ENCODE peak calls at places on chromosome 19, in five cellular contexts. One of them, this sample, is unnamed.

GRCh38 chr19:29749450-29749849 is 34.4 kb upstream of the C19orf12 start:
- DNase-seq in tibial nerve: no peak
- DNase-seq in heart left ventricle: no peak
- DNase-seq in IMR-90: no peak
- DNase-seq in A549: no peak
- DNase-seq in this sample: no peak

GRCh38 chr19:14476663-14477401 is 1.7 kb upstream of the PTGER1 start:
- DNase-seq in A549: peak
- DNase-seq in IMR-90: peak
- DNase-seq in tibial nerve: peak
- DNase-seq in heart left ventricle: no peak
- DNase-seq in this sample: peak

GRCh38 chr19:28977826-28978225 is 235.1 kb downstream of the UQCRFS1 start:
- DNase-seq in A549: no peak
- DNase-seq in tibial nerve: no peak
- DNase-seq in heart left ventricle: no peak
- DNase-seq in IMR-90: no peak
- DNase-seq in this sample: no peak

GRCh38 chr19:31449379-31449778 is 100.1 kb upstream of the TSHZ3 start:
- DNase-seq in tibial nerve: no peak
- DNase-seq in IMR-90: no peak
- DNase-seq in A549: no peak
- DNase-seq in heart left ventricle: no peak
- DNase-seq in this sample: no peak

GRCh38 chr19:15122331-15123030 is 15.3 kb downstream of the SYDE1 start:
- DNase-seq in tibial nerve: no peak
- DNase-seq in IMR-90: no peak
- DNase-seq in heart left ventricle: peak
- DNase-seq in A549: no peak
- DNase-seq in this sample: no peak

GRCh38 chr19:19597809-19598306 is 20.6 kb downstream of the PBX4 start:
- DNase-seq in IMR-90: no peak
- DNase-seq in tibial nerve: no peak
- DNase-seq in heart left ventricle: no peak
- DNase-seq in A549: no peak
- DNase-seq in this sample: no peak

GRCh38 chr19:14505488-14506239 is 9.7 kb upstream of the GIPC1 start:
- DNase-seq in tibial nerve: no peak
- DNase-seq in heart left ventricle: no peak
- DNase-seq in A549: peak
- DNase-seq in IMR-90: peak
- DNase-seq in this sample: peak

GRCh38 chr19:30593975-30594925 is 222.1 kb downstream of the ZNF536 start:
- DNase-seq in IMR-90: no peak
- DNase-seq in tibial nerve: no peak
- DNase-seq in A549: no peak
- DNase-seq in heart left ventricle: no peak
- DNase-seq in this sample: peak

GRCh38 chr19:44236384-44236783 is 23.3 kb upstream of the ZNF233 start:
- DNase-seq in heart left ventricle: no peak
- DNase-seq in IMR-90: no peak
- DNase-seq in A549: no peak
- DNase-seq in tibial nerve: no peak
- DNase-seq in this sample: no peak

GRCh38 chr19:57338798-57339378 is 12.2 kb upstream of the ZNF304 start:
- DNase-seq in A549: no peak
- DNase-seq in tibial nerve: no peak
- DNase-seq in heart left ventricle: peak
- DNase-seq in IMR-90: peak
- DNase-seq in this sample: no peak

GRCh38 chr19:15869109-15869555 is 28.7 kb downstream of the CYP4F2 start:
- DNase-seq in tibial nerve: peak
- DNase-seq in A549: peak
- DNase-seq in IMR-90: no peak
- DNase-seq in heart left ventricle: no peak
- DNase-seq in this sample: no peak

GRCh38 chr19:9836021-9836420 is 903 bp downstream of the PIN1 start:
- DNase-seq in A549: no peak
- DNase-seq in heart left ventricle: no peak
- DNase-seq in IMR-90: peak
- DNase-seq in tibial nerve: no peak
- DNase-seq in this sample: no peak

GRCh38 chr19:15187026-15188007 is 13.5 kb downstream of the NOTCH3 start:
- DNase-seq in IMR-90: no peak
- DNase-seq in heart left ventricle: no peak
- DNase-seq in A549: no peak
- DNase-seq in tibial nerve: no peak
- DNase-seq in this sample: no peak

GRCh38 chr19:32372726-32373613 is 27.6 kb downstream of the ZNF507 start:
- DNase-seq in A549: no peak
- DNase-seq in heart left ventricle: no peak
- DNase-seq in IMR-90: no peak
- DNase-seq in tibial nerve: no peak
- DNase-seq in this sample: no peak

GRCh38 chr19:29671393-29672076 is 6.3 kb downstream of the PLEKHF1 start:
- DNase-seq in IMR-90: no peak
- DNase-seq in A549: no peak
- DNase-seq in tibial nerve: no peak
- DNase-seq in heart left ventricle: no peak
- DNase-seq in this sample: no peak

GRCh38 chr19:21835429-21835809 is 563 bp downstream of the ZNF43 start:
- DNase-seq in IMR-90: no peak
- DNase-seq in tibial nerve: no peak
- DNase-seq in heart left ventricle: no peak
- DNase-seq in A549: no peak
- DNase-seq in this sample: no peak

GRCh38 chr19:8459520-8460260 is 14.9 kb downstream of the HNRNPM start:
- DNase-seq in IMR-90: peak
- DNase-seq in A549: peak
- DNase-seq in tibial nerve: no peak
- DNase-seq in heart left ventricle: no peak
- DNase-seq in this sample: no peak

GRCh38 chr19:8457209-8457608 is 12.4 kb downstream of the HNRNPM start:
- DNase-seq in heart left ventricle: no peak
- DNase-seq in A549: no peak
- DNase-seq in IMR-90: no peak
- DNase-seq in tibial nerve: no peak
- DNase-seq in this sample: no peak

GRCh38 chr19:8457802-8458201 is 13.0 kb downstream of the HNRNPM start:
- DNase-seq in heart left ventricle: no peak
- DNase-seq in A549: no peak
- DNase-seq in IMR-90: no peak
- DNase-seq in tibial nerve: no peak
- DNase-seq in this sample: no peak

GRCh38 chr19:8459095-8459494 is 14.3 kb downstream of the HNRNPM start:
- DNase-seq in heart left ventricle: no peak
- DNase-seq in tibial nerve: no peak
- DNase-seq in IMR-90: no peak
- DNase-seq in A549: no peak
- DNase-seq in this sample: no peak

DNA sequence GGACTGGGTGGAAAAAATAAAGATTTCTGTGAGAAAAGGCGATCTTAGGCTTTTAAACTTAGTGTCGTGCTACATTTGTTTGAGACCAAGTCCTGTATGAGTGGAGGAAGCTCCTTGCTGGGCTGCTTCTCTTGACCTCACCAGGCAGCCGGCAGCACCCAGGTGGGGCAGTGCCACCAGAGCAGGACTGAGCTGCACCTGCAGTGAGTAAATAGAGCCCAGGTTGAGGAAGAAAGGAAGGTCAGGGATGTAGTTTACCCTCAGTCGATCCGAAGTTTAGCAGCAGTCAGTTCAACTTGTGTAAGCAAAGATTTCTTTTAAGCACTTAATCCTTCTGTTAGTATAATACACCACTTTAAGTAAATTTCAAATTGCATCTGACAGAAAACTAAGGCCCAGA is 13.6 kb downstream of the HNRNPM start:
- DNase-seq in A549: no peak
- DNase-seq in heart left ventricle: no peak
- DNase-seq in IMR-90: no peak
- DNase-seq in tibial nerve: no peak
- DNase-seq in this sample: no peak
- TF ChIP-seq CTCF in A549: no peak
- TF ChIP-seq CTCF in heart left ventricle: no peak
- TF ChIP-seq CTCF in IMR-90: no peak
- TF ChIP-seq CTCF in tibial nerve: no peak
- TF ChIP-seq CTCF in this sample: no peak

GRCh38 chr19:34044011-34044410 is 128.3 kb upstream of the LSM14A start:
- DNase-seq in IMR-90: no peak
- DNase-seq in tibial nerve: no peak
- DNase-seq in heart left ventricle: no peak
- DNase-seq in A549: no peak
- DNase-seq in this sample: no peak
- H3K4me3 ChIP-seq in IMR-90: no peak
- H3K4me3 ChIP-seq in tibial nerve: no peak
- H3K4me3 ChIP-seq in heart left ventricle: no peak
- H3K4me3 ChIP-seq in A549: no peak
- H3K4me3 ChIP-seq in this sample: no peak

GRCh38 chr19:47489072-47489914 is 5.3 kb upstream of the KPTN start:
- DNase-seq in IMR-90: no peak
- DNase-seq in tibial nerve: no peak
- DNase-seq in A549: no peak
- DNase-seq in heart left ventricle: no peak
- DNase-seq in this sample: no peak
- TF ChIP-seq POLR2A in IMR-90: no peak
- TF ChIP-seq POLR2A in tibial nerve: no peak
- TF ChIP-seq POLR2A in A549: no peak
- TF ChIP-seq POLR2A in heart left ventricle: no peak
- TF ChIP-seq POLR2A in this sample: no peak

DNA sequence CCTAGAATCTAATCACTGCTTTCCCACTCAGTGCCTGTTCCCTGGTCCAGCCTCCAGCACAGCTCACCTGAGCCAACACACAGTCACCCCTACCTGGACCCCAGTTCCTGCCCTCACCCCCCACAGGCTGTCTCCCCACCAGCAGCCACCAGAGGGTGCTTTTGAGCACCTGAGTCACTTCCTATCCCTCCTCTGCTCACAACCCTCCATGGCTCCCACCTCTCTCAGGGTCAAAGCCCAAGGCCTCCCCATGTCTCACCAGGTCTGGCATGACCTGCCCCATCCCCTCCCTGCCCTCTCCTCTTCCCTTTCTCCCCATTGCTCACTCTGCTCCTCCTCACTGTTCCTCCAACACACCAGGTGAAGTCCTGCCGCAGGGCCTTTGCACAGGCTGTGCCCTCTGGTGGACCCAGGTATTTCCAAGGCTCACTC is 7.1 kb upstream of the DPP9 start:
- DNase-seq in A549: peak
- DNase-seq in tibial nerve: no peak
- DNase-seq in IMR-90: no peak
- DNase-seq in heart left ventricle: no peak
- DNase-seq in this sample: no peak
- TF ChIP-seq CTCF in A549: no peak
- TF ChIP-seq CTCF in tibial nerve: peak
- TF ChIP-seq CTCF in IMR-90: peak
- TF ChIP-seq CTCF in heart left ventricle: peak
- TF ChIP-seq CTCF in this sample: no peak

GRCh38 chr19:50206191-50206590 is 2.8 kb downstream of the MYH14 start:
- DNase-seq in heart left ventricle: no peak
- DNase-seq in A549: no peak
- DNase-seq in IMR-90: no peak
- DNase-seq in tibial nerve: no peak
- DNase-seq in this sample: no peak

GRCh38 chr19:50204811-50205675 is 1.6 kb downstream of the MYH14 start:
- DNase-seq in tibial nerve: no peak
- DNase-seq in heart left ventricle: peak
- DNase-seq in A549: no peak
- DNase-seq in IMR-90: no peak
- DNase-seq in this sample: peak

GRCh38 chr19:50207730-50208129 is 4.3 kb downstream of the MYH14 start:
- DNase-seq in tibial nerve: no peak
- DNase-seq in A549: no peak
- DNase-seq in IMR-90: no peak
- DNase-seq in heart left ventricle: no peak
- DNase-seq in this sample: no peak

GRCh38 chr19:50204081-50204428 is 633 bp downstream of the MYH14 start:
- DNase-seq in heart left ventricle: no peak
- DNase-seq in IMR-90: no peak
- DNase-seq in tibial nerve: no peak
- DNase-seq in A549: no peak
- DNase-seq in this sample: no peak

DNA sequence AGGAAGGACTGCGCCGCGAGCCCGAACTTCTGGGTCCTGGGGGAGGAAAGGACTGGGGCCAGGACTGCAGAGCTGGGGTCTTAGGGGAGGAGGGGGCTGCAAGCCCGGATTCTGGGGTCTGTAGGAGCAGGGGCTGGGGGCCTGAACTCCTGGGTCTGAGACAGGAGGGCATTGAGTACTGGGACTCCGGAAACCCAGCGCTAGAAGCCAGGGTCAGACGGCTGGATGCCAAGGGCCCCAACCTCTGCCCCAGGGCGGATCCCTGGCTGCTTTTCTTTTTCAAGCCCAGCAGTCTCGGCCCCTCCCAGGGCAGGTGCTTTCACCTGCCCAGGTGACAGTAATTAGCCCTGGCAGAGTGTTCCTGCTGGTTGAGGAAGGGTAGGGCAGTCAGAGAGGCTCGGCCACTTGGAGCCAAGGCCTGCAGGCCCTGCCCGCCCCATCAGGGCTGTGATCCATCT is 2.3 kb downstream of the MYH14 start:
- DNase-seq in A549: no peak
- DNase-seq in heart left ventricle: no peak
- DNase-seq in IMR-90: no peak
- DNase-seq in tibial nerve: no peak
- DNase-seq in this sample: peak
- H3K4me3 ChIP-seq in A549: no peak
- H3K4me3 ChIP-seq in heart left ventricle: peak
- H3K4me3 ChIP-seq in IMR-90: no peak
- H3K4me3 ChIP-seq in tibial nerve: peak
- H3K4me3 ChIP-seq in this sample: peak

GRCh38 chr19:51547397-51548212 is 16.1 kb upstream of the SIGLEC6 start:
- DNase-seq in A549: no peak
- DNase-seq in tibial nerve: no peak
- DNase-seq in IMR-90: no peak
- DNase-seq in heart left ventricle: no peak
- DNase-seq in this sample: no peak
- TF ChIP-seq POLR2A in A549: no peak
- TF ChIP-seq POLR2A in tibial nerve: no peak
- TF ChIP-seq POLR2A in IMR-90: no peak
- TF ChIP-seq POLR2A in heart left ventricle: no peak
- TF ChIP-seq POLR2A in this sample: no peak

GRCh38 chr19:2711937-2712205 is 9.3 kb downstream of the DIRAS1 start:
- DNase-seq in IMR-90: no peak
- DNase-seq in heart left ventricle: no peak
- DNase-seq in tibial nerve: no peak
- DNase-seq in A549: no peak
- DNase-seq in this sample: no peak
- TF ChIP-seq CTCF in IMR-90: no peak
- TF ChIP-seq CTCF in heart left ventricle: no peak
- TF ChIP-seq CTCF in tibial nerve: no peak
- TF ChIP-seq CTCF in A549: no peak
- TF ChIP-seq CTCF in this sample: no peak

This sample was measured in lower leg skin.